ENCODE peak calls at places on chromosomes 2 and 18, in five cellular contexts. A is PC-3; U is suprapubic skin; G is CD8-positive, alpha-beta memory T cell; Z is caudate nucleus. C is an unnamed sample.

GRCh38 chr18:48635806-48636205 is 97.0 kb downstream of the CTIF start:
- DNase-seq in Z (no peak), A (no peak), G (no peak), U (peak; percentile 41), C (no peak)

GRCh38 chr2:146730882-146731281 is 1113.9 kb upstream of the ACVR2A start:
- DNase-seq in Z (no peak), U (no peak), G (no peak), A (peak; percentile 25), C (peak; percentile 35)

GRCh38 chr2:147456729-147457128 is 388.1 kb upstream of the ACVR2A start:
- DNase-seq in G (no peak), A (no peak), Z (no peak), U (no peak), C (no peak)

GRCh38 chr2:20487392-20488135 is 40.7 kb downstream of the RHOB start:
- DNase-seq in A (no peak), Z (no peak), U (no peak), G (no peak), C (no peak)

GRCh38 chr2:184596819-184597411 is 1.4 kb upstream of the ZNF804A start:
- DNase-seq in A (peak; percentile 80), G (no peak), Z (no peak), U (no peak), C (peak; percentile 82)

GRCh38 chr2:181172676-181173075 is 192.3 kb downstream of the UBE2E3 start:
- DNase-seq in A (no peak), Z (no peak), G (no peak), U (no peak), C (no peak)

GRCh38 chr2:152221870-152222269 is 46.3 kb upstream of the STAM2 start:
- DNase-seq in A (no peak), U (no peak), Z (no peak), G (no peak), C (peak; percentile 74)

GRCh38 chr2:177998006-177998405 is 74.6 kb downstream of the PDE11A start:
- DNase-seq in Z (no peak), U (no peak), A (no peak), G (no peak), C (peak; percentile 84)

GRCh38 chr2:137252934-137253333 is 487.6 kb downstream of the THSD7B start:
- DNase-seq in G (no peak), A (peak; percentile 81), U (no peak), Z (no peak), C (no peak)

GRCh38 chr2:239499989-239500914 is 99.4 kb upstream of the HDAC4 start:
- DNase-seq in A (no peak), Z (no peak), U (no peak), G (no peak), C (no peak)

GRCh38 chr18:44828080-44828479 is 147.4 kb downstream of the SETBP1 start:
- DNase-seq in G (no peak), A (no peak), U (no peak), Z (no peak), C (no peak)
- H3K27ac ChIP-seq in G (no peak overlapping the region), A (no peak overlapping the region), U (no peak overlapping the region), Z (no peak overlapping the region), C (no peak overlapping the region)

GRCh38 chr18:27656905-27657304 is 471.8 kb upstream of the CHST9 start:
- DNase-seq in U (no peak), G (no peak), Z (no peak), A (no peak), C (no peak)
- H3K27ac ChIP-seq in U (no peak overlapping the region), G (no peak overlapping the region), Z (no peak overlapping the region), A (no peak overlapping the region), C (peak overlapping the region; percentile 47)

GRCh38 chr2:112006076-112006410 is 49.0 kb upstream of the TMEM87B start:
- DNase-seq in A (peak; percentile 82), U (no peak), G (no peak), Z (no peak), C (peak; percentile 38)
- H3K27ac ChIP-seq in A (peak overlapping the region; percentile 38), U (no peak overlapping the region), G (no peak overlapping the region), Z (no peak overlapping the region), C (no peak overlapping the region)

GRCh38 chr2:102092518-102092917 is 50.0 kb upstream of the IL1R1 start:
- DNase-seq in G (no peak), Z (no peak), A (no peak), U (no peak), C (no peak)

GRCh38 chr2:102091908-102092307 is 50.6 kb upstream of the IL1R1 start:
- DNase-seq in Z (no peak), G (no peak), U (no peak), A (no peak), C (no peak)

GRCh38 chr2:102096103-102096502 is 46.4 kb upstream of the IL1R1 start:
- DNase-seq in G (no peak), A (no peak), U (no peak), Z (no peak), C (no peak)

GRCh38 chr2:102094917-102095316 is 47.6 kb upstream of the IL1R1 start:
- DNase-seq in U (no peak), A (peak; percentile 87), Z (no peak), G (no peak), C (peak; percentile 97)

GRCh38 chr2:102093662-102094061 is 48.9 kb upstream of the IL1R1 start:
- DNase-seq in Z (no peak), A (no peak), U (no peak), G (no peak), C (no peak)
- H3K27ac ChIP-seq in Z (no peak overlapping the region), A (no peak overlapping the region), U (no peak overlapping the region), G (no peak overlapping the region), C (no peak overlapping the region)

DNA sequence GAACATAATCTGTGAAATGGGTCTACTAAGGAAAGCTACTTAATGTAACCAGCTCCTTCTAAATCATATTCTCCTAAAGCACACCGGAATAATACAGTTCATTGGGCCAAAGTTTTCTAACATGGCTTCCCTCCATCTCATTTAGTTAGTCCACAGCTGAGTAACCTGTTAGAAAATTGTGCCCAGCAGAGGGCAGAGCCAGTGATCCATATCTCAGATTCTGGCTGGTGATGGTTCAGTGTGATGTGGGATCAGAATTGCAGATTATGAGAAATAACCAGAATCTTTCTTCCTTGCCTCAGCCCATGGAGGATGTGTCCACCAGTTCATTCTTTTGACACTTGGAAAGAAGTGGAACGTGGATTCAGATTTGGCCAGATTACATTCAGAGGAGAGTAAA is 9.4 kb upstream of the CTLA4 start:
- DNase-seq in A (no peak), U (no peak), G (no peak), Z (no peak), C (no peak)
- H3K27ac ChIP-seq in A (no peak overlapping the region), U (no peak overlapping the region), G (no peak overlapping the region), Z (no peak overlapping the region), C (no peak overlapping the region)

DNA sequence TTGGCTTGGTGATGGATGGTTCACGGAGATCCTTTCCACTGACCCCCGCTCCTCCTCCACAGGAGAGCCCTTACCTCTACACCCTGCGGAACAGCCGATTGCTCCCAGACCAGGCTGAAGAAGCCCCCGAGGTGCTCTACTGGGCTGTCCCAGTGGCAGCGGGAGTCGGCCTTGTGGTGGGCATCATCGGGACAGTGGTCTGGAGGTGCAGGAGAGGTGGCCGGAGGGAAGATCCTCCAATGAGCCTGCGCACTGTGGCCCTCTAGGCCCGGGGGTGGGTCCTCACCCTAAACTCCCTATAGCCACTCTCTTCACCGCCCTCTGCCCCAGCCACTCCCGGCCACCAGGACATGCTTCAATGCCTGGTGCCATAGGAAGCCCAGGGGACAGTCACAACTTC is 108.8 kb upstream of the PPP1CB start:
- DNase-seq in Z (no peak), U (no peak), G (no peak), A (no peak), C (no peak)
- H3K27ac ChIP-seq in Z (no peak overlapping the region), U (no peak overlapping the region), G (no peak overlapping the region), A (peak overlapping the region; percentile 96), C (no peak overlapping the region)

GRCh38 chr2:206611736-206612135 is 30.6 kb upstream of the FAM237A start:
- DNase-seq in G (no peak), A (peak; percentile 55), Z (no peak), U (no peak), C (no peak)
- H3K27ac ChIP-seq in G (no peak overlapping the region), A (peak overlapping the region; percentile 88), Z (no peak overlapping the region), U (peak overlapping the region; percentile 27), C (no peak overlapping the region)

GRCh38 chr2:30402441-30403182 is 44.4 kb upstream of the LCLAT1 start:
- DNase-seq in Z (no peak), A (peak; percentile 17), U (no peak), G (no peak), C (no peak)

GRCh38 chr2:30403592-30404353 is 43.3 kb upstream of the LCLAT1 start:
- DNase-seq in G (no peak), U (no peak), A (no peak), Z (no peak), C (no peak)

GRCh38 chr2:30405266-30405592 is 41.8 kb upstream of the LCLAT1 start:
- DNase-seq in A (no peak), Z (no peak), G (no peak), U (no peak), C (peak; percentile 22)

GRCh38 chr2:30406853-30407252 is 40.2 kb upstream of the LCLAT1 start:
- DNase-seq in A (no peak), U (no peak), Z (no peak), G (no peak), C (no peak)

GRCh38 chr2:30404354-30405265 is 42.4 kb upstream of the LCLAT1 start:
- DNase-seq in A (no peak), G (no peak), U (no peak), Z (no peak), C (no peak)
- H3K27ac ChIP-seq in A (no peak overlapping the region), G (no peak overlapping the region), U (no peak overlapping the region), Z (no peak overlapping the region), C (no peak overlapping the region)

GRCh38 chr18:53795061-53795460 is 429.4 kb downstream of the MBD2 start:
- DNase-seq in U (no peak), A (no peak), G (no peak), Z (no peak), C (no peak)
- H3K27ac ChIP-seq in U (no peak overlapping the region), A (no peak overlapping the region), G (no peak overlapping the region), Z (no peak overlapping the region), C (no peak overlapping the region)

GRCh38 chr2:121532347-121532766 is 1.7 kb downstream of the RNU4ATAC start:
- DNase-seq in Z (no peak), A (no peak), U (no peak), G (no peak), C (peak; percentile 84)

GRCh38 chr2:121530210-121530562 is 494 bp upstream of the RNU4ATAC start:
- DNase-seq in G (no peak), Z (peak; percentile 59), U (peak; percentile 87), A (peak; percentile 67), C (peak; percentile 85)

GRCh38 chr2:121530563-121531334 is at the start of gene RNU4ATAC:
- DNase-seq in A (peak; percentile 99), U (peak; percentile 90), Z (peak; percentile 71), G (peak; percentile 77), C (peak; percentile 100)

GRCh38 chr2:121534007-121534406 is 3.3 kb downstream of the RNU4ATAC start:
- DNase-seq in U (no peak), A (no peak), G (no peak), Z (no peak), C (no peak)

DNA sequence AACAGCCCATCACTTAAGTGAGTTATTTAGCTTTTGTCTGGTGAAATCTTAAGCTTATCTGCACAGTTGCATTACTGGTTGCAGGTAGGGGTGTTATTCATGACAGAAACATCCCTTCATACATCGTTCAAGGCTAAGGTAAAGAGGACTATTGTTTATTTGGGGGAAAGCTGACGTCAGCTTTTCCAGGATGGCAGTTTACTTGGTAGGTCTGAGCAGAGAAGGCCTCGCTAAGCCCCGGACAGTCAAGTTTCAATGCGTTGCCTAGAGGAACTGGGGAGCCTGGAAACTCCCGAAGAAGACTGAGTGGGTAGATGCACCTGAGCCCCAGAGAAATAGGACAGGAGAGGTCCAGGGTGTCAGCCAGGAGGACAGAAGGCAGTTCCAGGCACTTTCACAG is 2.2 kb downstream of the RNU4ATAC start:
- DNase-seq in G (no peak), Z (no peak), A (peak; percentile 47), U (no peak), C (peak; percentile 12)
- H3K27ac ChIP-seq in G (no peak overlapping the region), Z (peak overlapping the region; percentile 41), A (peak overlapping the region; percentile 11), U (no peak overlapping the region), C (no peak overlapping the region)

C was measured in mesenchymal stem cell.